ENCODE peak calls at places on chromosomes 5 and 9, in six cellular contexts. E is pancreas, R is PC-3, W is adrenal gland, T is lower lobe of right lung, H is heart left ventricle. G is an unnamed sample.
A peak's percentile ranks its signal among the peaks of the same experiment; 100 is the strongest.

GRCh38 chr9:95980262-95981125 is 105.0 kb downstream of the ERCC6L2 start:
- DNase-seq in W (no peak), T (no peak), E (no peak), R (no peak), H (no peak), G (peak; percentile 54)

GRCh38 chr9:121009657-121010056 is 40.4 kb downstream of the C5 start:
- DNase-seq in R (no peak), H (no peak), T (no peak), W (no peak), E (no peak), G (no peak)

GRCh38 chr5:119341452-119342349 is 14.1 kb upstream of the TNFAIP8 start:
- DNase-seq in E (no peak), H (no peak), W (no peak), R (no peak), T (no peak), G (no peak)

GRCh38 chr5:140145818-140146522 is 20.2 kb downstream of the IGIP start:
- DNase-seq in R (peak; percentile 35), H (peak; percentile 88), W (peak; percentile 83), T (peak; percentile 83), E (peak; percentile 87), G (peak; percentile 78)

GRCh38 chr5:147177125-147177840 is 57.5 kb upstream of the STK32A start:
- DNase-seq in R (no peak), H (no peak), E (no peak), W (no peak), T (no peak), G (peak; percentile 82)

GRCh38 chr9:138043411-138044345 is 166.1 kb downstream of the CACNA1B start:
- DNase-seq in H (peak; percentile 55), R (no peak), E (no peak), T (no peak), W (no peak), G (no peak)

GRCh38 chr9:25716220-25716872 is 38.1 kb upstream of the TUSC1 start:
- DNase-seq in R (peak; percentile 72), T (no peak), H (no peak), E (no peak), W (peak; percentile 32), G (peak; percentile 92)

GRCh38 chr5:145943674-145944121 is 7.3 kb downstream of the SH3RF2 start:
- DNase-seq in W (peak; percentile 46), H (no peak), T (peak; percentile 48), E (no peak), R (peak; percentile 69), G (peak; percentile 74)

GRCh38 chr9:31821583-31821982 is 562.9 kb upstream of the ACO1 start:
- DNase-seq in H (no peak), W (no peak), E (no peak), R (no peak), T (no peak), G (no peak)

GRCh38 chr5:32613050-32613672 is 27.8 kb downstream of the SUB1 start:
- DNase-seq in E (peak; percentile 80), H (peak; percentile 81), R (peak; percentile 87), T (peak; percentile 84), W (peak; percentile 88), G (peak; percentile 80)

GRCh38 chr9:129171993-129172751 is 5.9 kb downstream of the IER5L start:
- DNase-seq in T (no peak), E (no peak), W (no peak), H (no peak), R (no peak), G (no peak)

GRCh38 chr9:37566716-37567115 is 9.5 kb downstream of the FBXO10 start:
- DNase-seq in T (no peak), R (no peak), H (no peak), W (no peak), E (no peak), G (no peak)

GRCh38 chr5:55524816-55525215 is 9.9 kb downstream of the PLPP1 start:
- DNase-seq in W (no peak), H (no peak), T (no peak), R (no peak), E (no peak), G (no peak)
- H3K4me3 ChIP-seq in W (no peak overlapping the region), H (no peak overlapping the region), T (no peak overlapping the region), R (no peak overlapping the region), E (no peak overlapping the region), G (no peak overlapping the region)

GRCh38 chr9:71795097-71795807 is 26.9 kb upstream of the CEMIP2 start:
- DNase-seq in H (no peak), R (no peak), W (no peak), E (no peak), T (no peak), G (no peak)
- H3K4me1 ChIP-seq in H (no peaks in the 10 kb centered on the region), R (peaks cover 22% of the 10 kb centered on the region), W (no peaks in the 10 kb centered on the region), E (peaks cover 11% of the 10 kb centered on the region), T (no peaks in the 10 kb centered on the region), G (no peaks in the 10 kb centered on the region)

GRCh38 chr5:161847896-161848510 is at the start of gene GABRA1:
- DNase-seq in E (no peak), W (peak; percentile 14), R (no peak), T (no peak), H (no peak), G (peak; percentile 62)
- H3K4me3 ChIP-seq in E (no peak within 1 kb of the TSS), W (no peak within 1 kb of the TSS), R (no peak within 1 kb of the TSS), T (no peak within 1 kb of the TSS), H (no peak within 1 kb of the TSS), G (peak within 1 kb of the TSS; percentile 15)

GRCh38 chr9:92747459-92748232 is 17.0 kb downstream of the BICD2 start:
- DNase-seq in W (peak; percentile 16), T (no peak), R (peak; percentile 13), H (no peak), E (no peak), G (no peak)

GRCh38 chr9:92745236-92745790 is 19.3 kb downstream of the BICD2 start:
- DNase-seq in R (no peak), T (no peak), E (no peak), H (no peak), W (peak; percentile 5), G (no peak)

GRCh38 chr9:92746567-92747458 is 17.8 kb downstream of the BICD2 start:
- DNase-seq in T (no peak), R (no peak), E (no peak), W (no peak), H (no peak), G (no peak)

GRCh38 chr9:92748233-92748497 is 16.5 kb downstream of the BICD2 start:
- DNase-seq in T (no peak), R (no peak), W (no peak), E (no peak), H (no peak), G (no peak)

GRCh38 chr9:92745881-92746280 is 18.8 kb downstream of the BICD2 start:
- DNase-seq in E (no peak), T (no peak), H (no peak), R (no peak), W (peak; percentile 2), G (no peak)
- H3K4me1 ChIP-seq in E (peaks cover 6% of the 10 kb centered on the region), T (peaks cover 69% of the 10 kb centered on the region), H (peaks cover 42% of the 10 kb centered on the region), R (peaks cover 9% of the 10 kb centered on the region), W (peaks cover 54% of the 10 kb centered on the region), G (peaks cover 9% of the 10 kb centered on the region)

GRCh38 chr5:122163151-122164069 is 34.1 kb downstream of the ZNF474 start:
- DNase-seq in T (no peak), E (no peak), R (peak; percentile 71), W (no peak), H (no peak), G (no peak)
- H3K4me3 ChIP-seq in T (no peak overlapping the region), E (no peak overlapping the region), R (peak overlapping the region; percentile 40), W (no peak overlapping the region), H (no peak overlapping the region), G (no peak overlapping the region)

DNA sequence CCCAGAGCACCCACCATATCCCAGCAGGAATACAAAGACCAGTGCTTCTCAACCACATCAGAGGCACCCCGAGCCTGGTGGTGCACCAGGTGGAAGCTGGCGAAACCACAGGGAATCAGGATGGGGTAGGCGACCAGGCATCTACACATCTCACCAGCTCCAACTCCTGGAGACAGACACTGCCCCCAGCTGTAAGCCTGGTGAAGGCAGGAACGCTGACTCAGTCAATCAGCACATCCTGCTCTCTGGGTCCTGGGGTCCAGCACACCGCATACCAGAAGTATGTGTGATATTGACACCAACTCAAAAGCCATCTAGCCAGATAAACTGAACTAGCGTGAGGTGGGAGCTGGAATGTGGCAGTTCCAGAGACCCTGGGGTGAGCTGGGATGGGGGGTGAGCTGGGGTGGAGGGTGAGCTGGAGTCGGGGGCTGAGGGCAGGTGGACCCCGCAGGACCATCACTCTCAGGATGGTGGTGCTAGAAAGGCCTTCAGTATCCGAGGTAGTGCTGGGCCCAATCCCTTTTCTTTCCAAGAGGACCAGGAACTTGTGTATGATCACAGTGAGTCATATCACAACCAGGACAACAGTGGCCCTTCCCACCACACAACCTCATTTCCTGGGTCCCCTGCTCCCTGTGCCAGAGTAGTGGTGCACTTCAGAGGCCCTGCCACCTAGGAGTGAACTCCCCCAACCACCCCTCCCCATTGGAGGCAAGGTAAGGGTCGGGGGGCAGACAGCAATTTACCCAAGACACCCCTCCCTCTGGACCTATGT is 2.5 kb downstream of the DBN1 start:
- DNase-seq in E (peak; percentile 44), H (no peak), W (no peak), T (no peak), R (peak; percentile 62), G (no peak)
- H3K4me1 ChIP-seq in E (peaks cover 3% of the 10 kb centered on the region), H (no peaks in the 10 kb centered on the region), W (peaks cover 12% of the 10 kb centered on the region), T (peaks cover 15% of the 10 kb centered on the region), R (peaks cover 21% of the 10 kb centered on the region), G (peaks cover 9% of the 10 kb centered on the region)

GRCh38 chr5:79182141-79182540 is 53.8 kb upstream of the JMY start:
- DNase-seq in W (no peak), R (no peak), T (no peak), E (no peak), H (no peak), G (no peak)
- H3K4me3 ChIP-seq in W (no peak overlapping the region), R (no peak overlapping the region), T (no peak overlapping the region), E (no peak overlapping the region), H (no peak overlapping the region), G (no peak overlapping the region)

DNA sequence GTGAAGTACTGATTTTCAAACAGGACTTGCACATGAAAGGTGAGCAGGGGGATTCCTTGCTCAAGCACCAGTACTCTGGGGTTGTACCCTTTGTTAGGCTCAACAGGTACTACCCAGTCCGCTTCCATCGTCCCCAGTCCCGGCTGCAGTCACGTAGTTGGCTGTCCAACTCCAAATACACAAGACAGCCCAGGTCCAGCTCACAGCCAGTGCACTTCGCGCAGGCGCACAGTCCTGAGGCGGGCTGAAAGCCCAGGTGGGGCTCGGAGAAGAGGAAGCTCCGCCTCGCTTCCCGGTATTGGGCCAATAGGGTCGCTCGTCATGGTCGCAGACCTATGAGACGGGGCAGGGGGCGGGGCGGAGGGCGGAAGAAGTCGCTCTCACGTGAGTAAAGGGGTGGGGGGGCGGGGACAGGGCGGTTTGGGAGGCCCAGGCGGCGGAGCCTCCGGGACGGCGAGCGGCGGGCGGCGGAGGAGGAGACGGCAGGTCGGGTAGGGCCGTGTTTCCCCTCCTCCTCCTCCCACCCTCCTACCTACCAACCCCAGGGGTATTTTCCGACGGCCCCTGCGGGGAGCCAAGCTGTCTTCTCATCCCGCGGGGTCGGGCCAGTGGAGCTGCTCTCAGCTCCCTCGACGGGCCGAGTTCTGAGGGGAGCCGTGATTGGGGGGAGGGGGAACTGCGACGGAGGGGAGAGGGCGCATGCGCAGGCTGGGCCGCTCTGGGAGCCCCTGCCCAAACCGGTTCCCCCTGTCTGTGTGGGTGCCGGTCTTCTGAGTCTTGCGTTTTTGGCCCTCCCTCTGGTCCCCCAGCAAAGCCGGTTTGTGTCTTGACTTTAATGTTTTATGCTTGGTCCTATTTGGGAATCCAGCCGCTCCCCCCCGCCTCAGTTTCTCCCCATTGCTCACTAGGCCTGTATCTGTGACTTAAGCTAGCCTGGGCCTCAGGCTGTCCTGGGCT is at the start of gene RABGAP1:
- DNase-seq in T (peak; percentile 100), W (peak; percentile 100), E (peak; percentile 100), H (peak; percentile 100), R (peak; percentile 97), G (peak; percentile 99)
- H3K4me1 ChIP-seq in T (peaks cover 40% of the 10 kb centered on the region), W (peaks cover 22% of the 10 kb centered on the region), E (peaks cover 21% of the 10 kb centered on the region), H (peaks cover 6% of the 10 kb centered on the region), R (no peaks in the 10 kb centered on the region), G (peaks cover 5% of the 10 kb centered on the region)

GRCh38 chr5:141383345-141383744 is 803 bp downstream of the PCDHGA7 start:
- DNase-seq in R (no peak), E (no peak), H (no peak), T (no peak), W (no peak), G (no peak)
- H3K4me3 ChIP-seq in R (no peak overlapping the region), E (peak overlapping the region; percentile 8), H (no peak overlapping the region), T (no peak overlapping the region), W (no peak overlapping the region), G (no peak overlapping the region)